ENCODE peak calls at places on chromosomes 2 and 18, in eight cellular contexts. A is HL-60; U is SIG-M5; N is 8988T; H is NCI-H748 treated with DMSO at 0.1 percent for 48 hours; X is breast epithelium; J is OCI-M1; B is stimulated activated CD4-positive, alpha-beta T cell treated with anti-CD3 and anti-CD28 coated beads, Interleukin-2, amount 100 ng/mL, for 48 hours. P is an unnamed sample.

GRCh38 chr2:172293952-172294351 is 133.4 kb upstream of the ITGA6 start:
- DNase-seq in X (peak; percentile 61), J (no peak), H (peak; percentile 50), B (no peak), U (no peak), A (peak; percentile 52), N (no peak), P (no peak)

GRCh38 chr2:38155025-38155424 is 79.1 kb upstream of the CYP1B1 start:
- DNase-seq in B (no peak), U (no peak), J (no peak), A (no peak), X (no peak), H (no peak), N (no peak), P (no peak)

GRCh38 chr2:74290066-74290465 is 53.1 kb downstream of the SLC4A5 start:
- DNase-seq in J (no peak), U (no peak), N (no peak), X (no peak), H (no peak), A (no peak), B (no peak), P (no peak)

GRCh38 chr18:71237636-71238035 is 948.8 kb downstream of the SOCS6 start:
- DNase-seq in X (no peak), U (no peak), H (no peak), B (no peak), A (no peak), J (no peak), N (no peak), P (no peak)

GRCh38 chr2:10787176-10787968 is 25.2 kb downstream of the PDIA6 start:
- DNase-seq in J (peak; percentile 3), H (no peak), B (peak; percentile 21), X (no peak), N (no peak), A (no peak), U (no peak), P (no peak)

GRCh38 chr2:156695020-156695419 is 258.8 kb downstream of the GPD2 start:
- DNase-seq in N (no peak), J (no peak), X (no peak), H (no peak), A (no peak), U (no peak), B (no peak), P (no peak)

GRCh38 chr2:192354512-192355244 is 159.9 kb upstream of the TMEFF2 start:
- DNase-seq in A (no peak), N (no peak), X (no peak), B (no peak), J (peak; percentile 13), H (no peak), U (no peak), P (no peak)

GRCh38 chr2:73343992-73344391 is 41.6 kb upstream of the ALMS1 start:
- DNase-seq in H (no peak), B (no peak), U (no peak), A (no peak), J (peak; percentile 58), X (no peak), N (no peak), P (no peak)

GRCh38 chr2:119408221-119408619 is 23.4 kb upstream of the TMEM37 start:
- DNase-seq in U (no peak), N (no peak), H (no peak), J (no peak), X (no peak), B (no peak), A (no peak), P (no peak)

GRCh38 chr2:146228659-146229058 is 1616.2 kb upstream of the ACVR2A start:
- DNase-seq in B (no peak), J (peak; percentile 38), H (no peak), N (no peak), A (no peak), X (no peak), U (no peak), P (no peak)

GRCh38 chr2:121541495-121541894 is 10.8 kb downstream of the RNU4ATAC start:
- DNase-seq in J (no peak), U (no peak), X (no peak), B (no peak), A (no peak), N (no peak), H (no peak), P (no peak)

GRCh38 chr2:39504790-39505335 is 67.8 kb upstream of the MAP4K3 start:
- DNase-seq in A (no peak), B (no peak), J (no peak), X (no peak), U (no peak), H (no peak), N (no peak), P (no peak)

GRCh38 chr2:52128081-52128480 is 1096.1 kb upstream of the NRXN1 start:
- DNase-seq in H (no peak), A (no peak), N (no peak), B (no peak), U (no peak), X (no peak), J (peak; percentile 15), P (no peak)

GRCh38 chr2:240245184-240245583 is 104.7 kb upstream of the OTOS start:
- DNase-seq in X (no peak), B (no peak), H (no peak), N (no peak), A (no peak), U (no peak), J (no peak), P (no peak)

GRCh38 chr2:70995227-70995729 is 605 bp upstream of the TEX261 start:
- DNase-seq in J (peak; percentile 47), U (no peak), B (peak; percentile 34), A (peak; percentile 56), X (no peak), H (peak; percentile 47), N (peak; percentile 65), P (peak; percentile 54)

GRCh38 chr2:196251132-196251531 is 79.8 kb upstream of the STK17B start:
- DNase-seq in H (no peak), J (no peak), B (no peak), A (no peak), X (no peak), N (no peak), U (no peak), P (no peak)